ENCODE peak calls at places on chromosome 21, in five cellular contexts. One of them, this sample, is unnamed.

GRCh38 chr21:28104346-28104745 is 888.3 kb downstream of the LTN1 start:
- DNase-seq in K562: no peak
- DNase-seq in HepG2: no peak
- DNase-seq in A549: no peak
- DNase-seq in GM12878: no peak
- DNase-seq in this sample: no peak

GRCh38 chr21:29187939-29188338 is 57.5 kb downstream of the MAP3K7CL start:
- DNase-seq in A549: peak
- DNase-seq in GM12878: no peak
- DNase-seq in HepG2: peak
- DNase-seq in K562: no peak
- DNase-seq in this sample: no peak

GRCh38 chr21:27298465-27298864 is 331.6 kb upstream of the ADAMTS5 start:
- DNase-seq in HepG2: no peak
- DNase-seq in A549: no peak
- DNase-seq in K562: no peak
- DNase-seq in GM12878: no peak
- DNase-seq in this sample: no peak

GRCh38 chr21:36854391-36854790 is 112.1 kb downstream of the HLCS start:
- DNase-seq in K562: peak
- DNase-seq in A549: peak
- DNase-seq in HepG2: peak
- DNase-seq in GM12878: no peak
- DNase-seq in this sample: peak

GRCh38 chr21:30340714-30341573 is 3.5 kb upstream of the KRTAP27-1 start:
- DNase-seq in K562: peak
- DNase-seq in A549: peak
- DNase-seq in HepG2: peak
- DNase-seq in GM12878: no peak
- DNase-seq in this sample: peak

GRCh38 chr21:39441502-39442475 is 3.8 kb downstream of the LCA5L start:
- DNase-seq in A549: peak
- DNase-seq in HepG2: peak
- DNase-seq in K562: peak
- DNase-seq in GM12878: no peak
- DNase-seq in this sample: peak

GRCh38 chr21:39159342-39160063 is 23.7 kb downstream of the PSMG1 start:
- DNase-seq in A549: no peak
- DNase-seq in HepG2: no peak
- DNase-seq in GM12878: no peak
- DNase-seq in K562: no peak
- DNase-seq in this sample: no peak

GRCh38 chr21:35619184-35619583 is 441.1 kb downstream of the SETD4 start:
- DNase-seq in GM12878: no peak
- DNase-seq in A549: no peak
- DNase-seq in HepG2: no peak
- DNase-seq in K562: no peak
- DNase-seq in this sample: no peak

GRCh38 chr21:36229181-36229580 is 72.6 kb downstream of the DOP1B start:
- DNase-seq in K562: no peak
- DNase-seq in HepG2: no peak
- DNase-seq in GM12878: no peak
- DNase-seq in A549: no peak
- DNase-seq in this sample: no peak

GRCh38 chr21:36860736-36861594 is 105.5 kb downstream of the HLCS start:
- DNase-seq in A549: peak
- DNase-seq in HepG2: peak
- DNase-seq in GM12878: no peak
- DNase-seq in K562: peak
- DNase-seq in this sample: no peak

GRCh38 chr21:36563301-36563926 is 83.5 kb upstream of the CLDN14 start:
- DNase-seq in A549: no peak
- DNase-seq in K562: no peak
- DNase-seq in HepG2: no peak
- DNase-seq in GM12878: no peak
- DNase-seq in this sample: no peak

GRCh38 chr21:36203603-36203889 is 46.9 kb downstream of the DOP1B start:
- DNase-seq in HepG2: peak
- DNase-seq in A549: peak
- DNase-seq in GM12878: peak
- DNase-seq in K562: no peak
- DNase-seq in this sample: no peak

GRCh38 chr21:27513825-27514224 is 546.9 kb upstream of the ADAMTS5 start:
- DNase-seq in GM12878: no peak
- DNase-seq in K562: no peak
- DNase-seq in HepG2: no peak
- DNase-seq in A549: no peak
- DNase-seq in this sample: no peak

GRCh38 chr21:31665397-31665796 is 5.9 kb downstream of the SOD1 start:
- DNase-seq in GM12878: no peak
- DNase-seq in A549: peak
- DNase-seq in K562: no peak
- DNase-seq in HepG2: peak
- DNase-seq in this sample: no peak

GRCh38 chr21:39633043-39633442 is 20.3 kb downstream of the B3GALT5 start:
- DNase-seq in A549: no peak
- DNase-seq in K562: no peak
- DNase-seq in HepG2: no peak
- DNase-seq in GM12878: no peak
- DNase-seq in this sample: no peak

GRCh38 chr21:33854604-33855003 is 61.0 kb downstream of the ATP5PO start:
- DNase-seq in HepG2: peak
- DNase-seq in K562: no peak
- DNase-seq in GM12878: no peak
- DNase-seq in A549: peak
- DNase-seq in this sample: no peak

GRCh38 chr21:33852495-33852894 is 63.1 kb downstream of the ATP5PO start:
- DNase-seq in K562: no peak
- DNase-seq in HepG2: no peak
- DNase-seq in A549: no peak
- DNase-seq in GM12878: no peak
- DNase-seq in this sample: no peak

GRCh38 chr21:33856893-33857527 is 58.6 kb downstream of the ATP5PO start:
- DNase-seq in A549: no peak
- DNase-seq in HepG2: peak
- DNase-seq in GM12878: no peak
- DNase-seq in K562: no peak
- DNase-seq in this sample: no peak

GRCh38 chr21:33857846-33858671 is 57.5 kb downstream of the ATP5PO start:
- DNase-seq in K562: no peak
- DNase-seq in A549: no peak
- DNase-seq in HepG2: no peak
- DNase-seq in GM12878: no peak
- DNase-seq in this sample: peak

DNA sequence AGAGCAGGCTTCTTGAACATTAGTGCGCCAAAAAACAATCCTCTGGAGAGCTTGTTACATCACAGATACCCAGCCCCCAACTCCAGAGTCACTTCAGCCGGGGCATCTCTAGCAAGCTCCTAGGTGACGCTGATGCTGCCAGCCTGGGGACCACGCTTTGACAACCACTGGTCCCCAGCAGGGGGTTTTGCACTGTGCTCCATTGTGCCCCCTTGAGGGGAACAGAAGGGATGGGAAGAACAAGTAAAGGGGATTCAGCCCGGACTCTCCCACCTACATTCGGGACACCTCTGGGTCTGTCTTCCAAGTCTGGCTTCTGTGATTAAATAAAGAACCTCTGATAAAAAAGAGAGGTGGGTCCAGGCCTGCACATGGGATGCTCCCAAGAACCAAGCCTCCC is 60.4 kb downstream of the ATP5PO start:
- DNase-seq in HepG2: peak
- DNase-seq in GM12878: no peak
- DNase-seq in A549: no peak
- DNase-seq in K562: peak
- DNase-seq in this sample: peak
- TF ChIP-seq ESRRA in HepG2: no peak
- TF ChIP-seq ESRRA in GM12878: no peak
- TF ChIP-seq ESRRA in A549: no peak
- TF ChIP-seq ESRRA in K562: no peak
- TF ChIP-seq ESRRA in this sample: no peak

DNA sequence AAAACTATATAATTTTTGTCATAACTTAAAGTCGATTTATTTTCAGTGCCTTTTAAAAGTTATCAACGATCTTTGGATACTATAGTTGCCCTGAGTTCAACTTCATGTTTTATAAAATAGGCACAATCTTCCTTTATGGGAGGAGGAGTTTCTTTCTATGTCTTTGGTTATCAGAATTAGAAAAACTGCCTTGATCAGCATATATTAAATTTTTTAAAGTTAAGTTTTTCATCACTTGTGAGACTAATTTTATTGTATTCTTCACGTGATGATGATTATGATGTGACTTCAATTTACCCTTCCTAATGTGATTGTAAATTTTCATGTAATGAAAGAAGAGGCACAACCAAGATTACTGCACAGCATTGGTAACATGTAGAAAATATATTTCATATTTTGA is 58.2 kb upstream of the TMPRSS15 start:
- DNase-seq in K562: no peak
- DNase-seq in GM12878: no peak
- DNase-seq in HepG2: no peak
- DNase-seq in A549: no peak
- DNase-seq in this sample: no peak
- TF ChIP-seq ESRRA in K562: no peak
- TF ChIP-seq ESRRA in GM12878: no peak
- TF ChIP-seq ESRRA in HepG2: no peak
- TF ChIP-seq ESRRA in A549: no peak
- TF ChIP-seq ESRRA in this sample: no peak

GRCh38 chr21:23017989-23018388 is 2019.8 kb downstream of the NCAM2 start:
- DNase-seq in A549: no peak
- DNase-seq in GM12878: no peak
- DNase-seq in HepG2: no peak
- DNase-seq in K562: no peak
- DNase-seq in this sample: no peak

GRCh38 chr21:23021481-23021880 is 2023.3 kb downstream of the NCAM2 start:
- DNase-seq in GM12878: no peak
- DNase-seq in K562: no peak
- DNase-seq in A549: no peak
- DNase-seq in HepG2: no peak
- DNase-seq in this sample: no peak

GRCh38 chr21:23014021-23014420 is 2015.8 kb downstream of the NCAM2 start:
- DNase-seq in HepG2: no peak
- DNase-seq in GM12878: no peak
- DNase-seq in A549: no peak
- DNase-seq in K562: no peak
- DNase-seq in this sample: no peak

GRCh38 chr21:23020969-23021368 is 2022.8 kb downstream of the NCAM2 start:
- DNase-seq in K562: no peak
- DNase-seq in A549: no peak
- DNase-seq in HepG2: no peak
- DNase-seq in GM12878: no peak
- DNase-seq in this sample: no peak

DNA sequence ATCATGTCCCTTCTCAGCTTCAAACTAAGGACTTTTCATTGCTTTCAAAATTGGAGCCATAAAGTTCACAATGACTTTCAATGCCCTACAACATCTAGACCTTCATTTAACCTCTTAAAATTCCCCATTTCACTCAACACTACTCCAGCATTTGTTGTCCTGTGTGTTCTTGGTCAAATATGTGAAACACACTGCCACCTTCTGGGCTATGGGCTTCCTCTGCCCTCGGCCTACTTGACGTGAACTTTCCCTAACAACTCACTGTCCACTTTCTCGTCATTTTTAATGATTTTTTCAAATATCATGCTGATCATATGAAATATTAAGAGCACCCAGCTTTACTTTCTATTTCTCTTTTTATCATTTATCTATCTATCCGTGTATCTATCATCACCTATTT is 2018.4 kb downstream of the NCAM2 start:
- DNase-seq in HepG2: no peak
- DNase-seq in GM12878: no peak
- DNase-seq in A549: peak
- DNase-seq in K562: no peak
- DNase-seq in this sample: peak
- TF ChIP-seq ESRRA in HepG2: no peak
- TF ChIP-seq ESRRA in GM12878: no peak
- TF ChIP-seq ESRRA in A549: no peak
- TF ChIP-seq ESRRA in K562: no peak
- TF ChIP-seq ESRRA in this sample: no peak

DNA sequence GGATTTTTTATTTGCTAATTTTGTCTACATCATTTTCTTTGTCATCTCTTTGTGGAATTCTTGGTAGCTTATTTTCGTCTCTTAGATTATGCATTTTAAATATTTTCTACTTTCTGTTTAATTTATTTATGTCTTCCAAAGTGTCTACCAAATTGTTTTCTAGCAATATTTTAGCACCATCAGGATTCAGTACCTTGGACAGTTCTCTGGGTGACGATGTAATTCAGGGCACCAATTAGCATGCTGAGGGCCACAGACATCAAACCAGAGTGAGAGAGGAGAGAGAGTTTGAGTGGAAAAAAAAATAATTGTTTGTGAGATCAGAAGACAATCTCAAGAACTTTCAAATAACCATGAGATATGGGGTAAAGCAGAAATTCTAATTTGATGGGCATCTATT is 169.8 kb upstream of the CXADR start:
- DNase-seq in A549: no peak
- DNase-seq in K562: no peak
- DNase-seq in HepG2: peak
- DNase-seq in GM12878: no peak
- DNase-seq in this sample: no peak
- TF ChIP-seq ESRRA in A549: no peak
- TF ChIP-seq ESRRA in K562: no peak
- TF ChIP-seq ESRRA in HepG2: no peak
- TF ChIP-seq ESRRA in GM12878: no peak
- TF ChIP-seq ESRRA in this sample: no peak

DNA sequence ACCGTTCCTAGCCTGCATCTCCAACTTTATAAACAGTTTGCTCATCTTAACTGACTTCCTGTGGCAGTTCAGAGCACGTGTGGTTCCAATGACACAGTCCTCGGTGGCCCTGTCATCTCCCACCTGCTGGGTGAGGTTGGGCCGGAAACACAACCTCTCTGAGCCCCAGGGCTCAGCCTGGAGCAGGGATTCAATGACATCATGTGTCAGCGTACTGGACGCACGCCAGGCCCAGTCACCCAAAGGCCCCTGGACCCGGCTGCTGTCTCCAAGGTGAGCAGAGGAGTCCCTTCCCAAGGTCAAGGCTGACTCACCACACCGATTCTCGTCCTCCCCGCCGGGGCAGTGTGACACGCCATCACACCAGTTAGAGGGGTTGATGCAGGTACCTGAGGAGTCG is 19.9 kb downstream of the TMPRSS2 start:
- DNase-seq in K562: no peak
- DNase-seq in A549: no peak
- DNase-seq in HepG2: no peak
- DNase-seq in GM12878: no peak
- DNase-seq in this sample: no peak
- TF ChIP-seq ESRRA in K562: no peak
- TF ChIP-seq ESRRA in A549: no peak
- TF ChIP-seq ESRRA in HepG2: no peak
- TF ChIP-seq ESRRA in GM12878: no peak
- TF ChIP-seq ESRRA in this sample: no peak